ENCODE peak calls at places on chromosome 13, in eight cellular contexts. T, F, N, O, Z, B, I and W are unnamed samples.

GRCh38 chr13:82002693-82003092 is 1661.8 kb upstream of the SPRY2 start:
- DNase-seq in T (no peak), F (no peak), N (no peak), O (no peak), Z (no peak), B (no peak), I (no peak), W (no peak)

GRCh38 chr13:61151062-61151461 is 264.6 kb downstream of the PCDH20 start:
- DNase-seq in T (no peak), F (no peak), N (peak; percentile 14), O (no peak), Z (no peak), B (no peak), I (no peak), W (no peak)

GRCh38 chr13:50894042-50894441 is 15.5 kb upstream of the RNASEH2B start:
- DNase-seq in T (no peak), F (no peak), N (peak; percentile 21), O (no peak), Z (no peak), B (no peak), I (no peak), W (peak; percentile 17)

GRCh38 chr13:23703241-23703640 is 133.0 kb downstream of the TNFRSF19 start:
- DNase-seq in T (no peak), F (no peak), N (no peak), O (no peak), Z (no peak), B (peak; percentile 47), I (peak; percentile 7), W (no peak)

GRCh38 chr13:72145383-72145782 is 278.4 kb upstream of the DACH1 start:
- DNase-seq in T (no peak), F (no peak), N (no peak), O (no peak), Z (no peak), B (no peak), I (no peak), W (no peak)

GRCh38 chr13:50592412-50593145 is 250.9 kb downstream of the DLEU7 start:
- DNase-seq in T (no peak), F (no peak), N (no peak), O (no peak), Z (no peak), B (no peak), I (no peak), W (no peak)

GRCh38 chr13:73440296-73440895 is 381.6 kb downstream of the KLF5 start:
- DNase-seq in T (no peak), F (no peak), N (peak; percentile 54), O (no peak), Z (peak; percentile 39), B (no peak), I (no peak), W (no peak)

GRCh38 chr13:104854698-104855097 is 1680.8 kb downstream of the EFNB2 start:
- DNase-seq in T (no peak), F (no peak), N (no peak), O (no peak), Z (no peak), B (no peak), I (no peak), W (no peak)

GRCh38 chr13:46232281-46232680 is 20.6 kb downstream of the LRRC63 start:
- DNase-seq in T (no peak), F (no peak), N (no peak), O (no peak), Z (no peak), B (no peak), I (no peak), W (no peak)

GRCh38 chr13:66859934-66860867 is 369.9 kb downstream of the PCDH9 start:
- DNase-seq in T (no peak), F (no peak), N (peak; percentile 19), O (no peak), Z (no peak), B (no peak), I (peak; percentile 54), W (no peak)

GRCh38 chr13:27820524-27821482 is 28.5 kb downstream of the GSX1 start:
- DNase-seq in T (no peak), F (peak; percentile 11), N (peak; percentile 77), O (no peak), Z (no peak), B (no peak), I (no peak), W (no peak)

GRCh38 chr13:19171563-19171962 is 10.1 kb downstream of the TUBA3C start:
- DNase-seq in T (no peak), F (no peak), N (no peak), O (no peak), Z (no peak), B (no peak), I (no peak), W (no peak)

GRCh38 chr13:23679214-23679613 is 109.0 kb downstream of the TNFRSF19 start:
- DNase-seq in T (no peak), F (no peak), N (no peak), O (no peak), Z (no peak), B (no peak), I (no peak), W (no peak)

GRCh38 chr13:34409496-34410163 is 532.4 kb upstream of the NBEA start:
- DNase-seq in T (no peak), F (no peak), N (no peak), O (no peak), Z (no peak), B (no peak), I (no peak), W (no peak)

GRCh38 chr13:67880916-67881315 is 650.8 kb upstream of the PCDH9 start:
- DNase-seq in T (no peak), F (no peak), N (no peak), O (no peak), Z (no peak), B (no peak), I (no peak), W (no peak)

GRCh38 chr13:70407486-70407885 is 299.2 kb upstream of the KLHL1 start:
- DNase-seq in T (no peak), F (no peak), N (no peak), O (no peak), Z (no peak), B (no peak), I (no peak), W (no peak)

GRCh38 chr13:51645154-51645650 is 60.9 kb downstream of the WDFY2 start:
- DNase-seq in T (no peak), F (peak; percentile 30), N (peak; percentile 65), O (peak; percentile 81), Z (no peak), B (no peak), I (no peak), W (no peak)

GRCh38 chr13:42011601-42012401 is 36.6 kb upstream of the DGKH start:
- DNase-seq in T (peak; percentile 15), F (no peak), N (peak; percentile 59), O (no peak), Z (no peak), B (no peak), I (no peak), W (no peak)

GRCh38 chr13:37869506-37869755 is 141 bp downstream of the TRPC4 start:
- DNase-seq in T (peak; percentile 8), F (no peak), N (peak; percentile 70), O (no peak), Z (no peak), B (no peak), I (peak; percentile 12), W (no peak)

GRCh38 chr13:95588721-95589120 is 36.2 kb downstream of the CLDN10 start:
- DNase-seq in T (no peak), F (no peak), N (no peak), O (no peak), Z (no peak), B (no peak), I (no peak), W (no peak)

GRCh38 chr13:95588134-95588533 is 35.6 kb downstream of the CLDN10 start:
- DNase-seq in T (no peak), F (no peak), N (no peak), O (no peak), Z (no peak), B (no peak), I (no peak), W (no peak)

GRCh38 chr13:95585867-95586266 is 33.3 kb downstream of the CLDN10 start:
- DNase-seq in T (no peak), F (no peak), N (no peak), O (no peak), Z (no peak), B (no peak), I (no peak), W (no peak)
- H3K36me3 ChIP-seq in T (no peaks in the 10 kb centered on the region), F (no peaks in the 10 kb centered on the region), N (peaks cover 10% of the 10 kb centered on the region), O (no peaks in the 10 kb centered on the region), Z (no peaks in the 10 kb centered on the region), B (peaks cover 91% of the 10 kb centered on the region), I (peaks cover 74% of the 10 kb centered on the region), W (no peaks in the 10 kb centered on the region)

GRCh38 chr13:112970552-112971287 is 1.7 kb downstream of the MCF2L start:
- DNase-seq in T (no peak), F (no peak), N (no peak), O (no peak), Z (no peak), B (no peak), I (no peak), W (no peak)

GRCh38 chr13:112969692-112970338 is 801 bp downstream of the MCF2L start:
- DNase-seq in T (no peak), F (no peak), N (no peak), O (no peak), Z (no peak), B (no peak), I (no peak), W (no peak)

GRCh38 chr13:112967666-112968379 is 1.2 kb upstream of the MCF2L start:
- DNase-seq in T (no peak), F (no peak), N (no peak), O (no peak), Z (no peak), B (no peak), I (no peak), W (peak; percentile 35)

GRCh38 chr13:112968380-112968909 is 569 bp upstream of the MCF2L start:
- DNase-seq in T (peak; percentile 34), F (no peak), N (peak; percentile 62), O (peak; percentile 77), Z (no peak), B (no peak), I (no peak), W (no peak)

GRCh38 chr13:112968910-112969691 is at the start of gene MCF2L:
- DNase-seq in T (peak; percentile 68), F (peak; percentile 24), N (peak; percentile 73), O (peak; percentile 68), Z (no peak), B (no peak), I (peak; percentile 44), W (no peak)
- H3K4me3 ChIP-seq in T (peak within 1 kb of the TSS; percentile 46), F (peak within 1 kb of the TSS; percentile 33), N (peak within 1 kb of the TSS; percentile 77), O (peak within 1 kb of the TSS; percentile 62), Z (peak within 1 kb of the TSS; percentile 53), B (peak within 1 kb of the TSS; percentile 27), I (peak within 1 kb of the TSS; percentile 52), W (peak within 1 kb of the TSS; percentile 31)

DNA sequence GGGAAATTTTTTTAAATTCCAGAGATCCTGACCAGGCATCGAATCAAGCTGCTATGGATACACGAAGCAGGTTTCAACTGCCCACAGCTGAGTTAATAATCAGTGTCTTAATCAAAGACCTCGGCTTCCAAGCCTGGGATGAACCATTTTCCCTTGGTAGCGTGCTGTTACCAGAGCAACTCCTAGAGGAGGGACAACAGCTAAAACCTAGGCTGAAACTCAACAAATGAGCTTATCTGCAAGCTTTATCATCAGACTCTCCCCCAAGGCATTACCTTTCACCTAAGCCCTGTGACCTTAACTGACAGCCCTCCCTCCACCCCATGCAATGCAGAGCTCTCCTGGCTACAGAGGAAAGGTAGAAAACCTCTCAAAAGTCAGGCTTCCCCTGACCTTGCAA is 39.7 kb downstream of the RCBTB1 start:
- DNase-seq in T (no peak), F (no peak), N (no peak), O (no peak), Z (no peak), B (no peak), I (no peak), W (no peak)
- H3K36me3 ChIP-seq in T (no peaks in the 10 kb centered on the region), F (peaks cover under 1% of the 10 kb centered on the region), N (peaks cover 27% of the 10 kb centered on the region), O (peaks cover 12% of the 10 kb centered on the region), Z (no peaks in the 10 kb centered on the region), B (peaks cover 89% of the 10 kb centered on the region), I (peaks cover 9% of the 10 kb centered on the region), W (no peaks in the 10 kb centered on the region)

GRCh38 chr13:36807616-36808015 is 11.4 kb upstream of the RFXAP start:
- DNase-seq in T (no peak), F (no peak), N (no peak), O (no peak), Z (no peak), B (no peak), I (no peak), W (no peak)
- H3K4me3 ChIP-seq in T (no peak overlapping the region), F (no peak overlapping the region), N (no peak overlapping the region), O (no peak overlapping the region), Z (no peak overlapping the region), B (no peak overlapping the region), I (no peak overlapping the region), W (no peak overlapping the region)